ENCODE peak calls at places on chromosome 16, in eight cellular contexts. T is tibial nerve, D is endothelial cell of umbilical vein, A is A549, G is esophagus muscularis mucosa, V is transverse colon, N is upper lobe of left lung, Q is stomach. S is an unnamed sample.

GRCh38 chr16:56569971-56570370 is 5.1 kb downstream of the MT4 start:
- DNase-seq in D (no peak), Q (no peak), A (no peak), T (no peak), N (no peak), V (no peak), G (no peak), S (no peak)

GRCh38 chr16:10644092-10644491 is 50.6 kb downstream of the TEKT5 start:
- DNase-seq in D (no peak), V (no peak), G (no peak), Q (no peak), N (no peak), T (no peak), A (no peak), S (no peak)

GRCh38 chr16:188674-189073 is 8.4 kb downstream of the HBQ1 start:
- DNase-seq in T (no peak), N (no peak), D (no peak), G (no peak), V (no peak), Q (no peak), A (no peak), S (no peak)

GRCh38 chr16:8168016-8168415 is 422.3 kb downstream of the TMEM114 start:
- DNase-seq in N (no peak), V (no peak), D (no peak), A (no peak), G (no peak), Q (no peak), T (no peak), S (no peak)

GRCh38 chr16:11494433-11494832 is 92.3 kb downstream of the LITAF start:
- DNase-seq in T (no peak), D (no peak), Q (no peak), A (no peak), G (no peak), V (no peak), N (no peak), S (no peak)

GRCh38 chr16:22073350-22073749 is 19.0 kb upstream of the VWA3A start:
- DNase-seq in V (no peak), G (no peak), T (no peak), Q (no peak), N (no peak), D (no peak), A (no peak), S (no peak)

GRCh38 chr16:1823821-1824220 is 2.8 kb downstream of the HAGH start:
- DNase-seq in G (no peak), V (no peak), D (peak; percentile 58), Q (peak; percentile 55), A (peak; percentile 60), T (no peak), N (no peak), S (peak; percentile 78)

GRCh38 chr16:28180660-28181556 is 30.9 kb downstream of the XPO6 start:
- DNase-seq in Q (no peak), N (no peak), D (peak; percentile 67), A (no peak), G (no peak), V (no peak), T (no peak), S (no peak)

GRCh38 chr16:51971184-51971583 is 575.8 kb downstream of the TOX3 start:
- DNase-seq in A (peak; percentile 13), N (no peak), D (no peak), G (no peak), T (no peak), V (no peak), Q (peak; percentile 30), S (no peak)

GRCh38 chr16:10371592-10371991 is 14.3 kb upstream of the ATF7IP2 start:
- DNase-seq in T (no peak), N (no peak), V (no peak), G (no peak), Q (no peak), A (no peak), D (no peak), S (no peak)

GRCh38 chr16:67114793-67115192 is 5.1 kb downstream of the PHAF1 start:
- DNase-seq in A (no peak), D (no peak), Q (no peak), N (no peak), G (no peak), T (no peak), V (no peak), S (no peak)

GRCh38 chr16:11297492-11298142 is 16.5 kb upstream of the PRM1 start:
- DNase-seq in V (peak; percentile 84), A (no peak), T (peak; percentile 16), G (no peak), D (peak; percentile 15), N (peak; percentile 94), Q (peak; percentile 91), S (peak; percentile 70)

GRCh38 chr16:54633943-54634362 is 296.7 kb upstream of the IRX5 start:
- DNase-seq in V (no peak), T (no peak), A (peak; percentile 38), Q (peak; percentile 47), D (peak; percentile 21), G (no peak), N (peak; percentile 56), S (no peak)

GRCh38 chr16:22661161-22661647 is 150.5 kb downstream of the NPIPB5 start:
- DNase-seq in T (no peak), N (no peak), Q (no peak), D (no peak), G (no peak), V (no peak), A (no peak), S (no peak)

GRCh38 chr16:78444-79145 is 570 bp downstream of the MPG start:
- DNase-seq in Q (no peak), T (no peak), V (no peak), A (peak; percentile 43), N (no peak), G (no peak), D (peak; percentile 49), S (no peak)

GRCh38 chr16:9966569-9967157 is 215.6 kb downstream of the GRIN2A start:
- DNase-seq in N (no peak), T (no peak), G (peak; percentile 60), D (no peak), A (no peak), V (no peak), Q (no peak), S (no peak)

GRCh38 chr16:30122621-30123160 is 329 bp downstream of the MAPK3 start:
- DNase-seq in T (no peak), V (no peak), Q (no peak), A (no peak), N (no peak), D (peak; percentile 39), G (no peak), S (no peak)

GRCh38 chr16:46972429-46972970 is 974 bp downstream of the DNAJA2 start:
- DNase-seq in A (peak; percentile 56), G (no peak), T (no peak), N (no peak), D (peak; percentile 20), V (no peak), Q (no peak), S (no peak)

GRCh38 chr16:58421529-58421928 is 29.3 kb downstream of the GINS3 start:
- DNase-seq in A (no peak), T (no peak), Q (no peak), V (no peak), N (peak; percentile 65), D (no peak), G (no peak), S (peak; percentile 71)

GRCh38 chr16:13779676-13780075 is 140.3 kb upstream of the ERCC4 start:
- DNase-seq in V (no peak), G (no peak), T (no peak), Q (no peak), N (no peak), D (no peak), A (no peak), S (no peak)

GRCh38 chr16:86158688-86159360 is 259.9 kb downstream of the IRF8 start:
- DNase-seq in N (no peak), A (no peak), V (no peak), Q (no peak), T (no peak), G (no peak), D (peak; percentile 4), S (no peak)
- H3K27ac ChIP-seq in N (peak overlapping the region; percentile 43), A (no peak overlapping the region), V (peak overlapping the region; percentile 87), Q (peak overlapping the region; percentile 48), T (no peak overlapping the region), G (no peak overlapping the region), D (no peak overlapping the region), S (no peak overlapping the region)

DNA sequence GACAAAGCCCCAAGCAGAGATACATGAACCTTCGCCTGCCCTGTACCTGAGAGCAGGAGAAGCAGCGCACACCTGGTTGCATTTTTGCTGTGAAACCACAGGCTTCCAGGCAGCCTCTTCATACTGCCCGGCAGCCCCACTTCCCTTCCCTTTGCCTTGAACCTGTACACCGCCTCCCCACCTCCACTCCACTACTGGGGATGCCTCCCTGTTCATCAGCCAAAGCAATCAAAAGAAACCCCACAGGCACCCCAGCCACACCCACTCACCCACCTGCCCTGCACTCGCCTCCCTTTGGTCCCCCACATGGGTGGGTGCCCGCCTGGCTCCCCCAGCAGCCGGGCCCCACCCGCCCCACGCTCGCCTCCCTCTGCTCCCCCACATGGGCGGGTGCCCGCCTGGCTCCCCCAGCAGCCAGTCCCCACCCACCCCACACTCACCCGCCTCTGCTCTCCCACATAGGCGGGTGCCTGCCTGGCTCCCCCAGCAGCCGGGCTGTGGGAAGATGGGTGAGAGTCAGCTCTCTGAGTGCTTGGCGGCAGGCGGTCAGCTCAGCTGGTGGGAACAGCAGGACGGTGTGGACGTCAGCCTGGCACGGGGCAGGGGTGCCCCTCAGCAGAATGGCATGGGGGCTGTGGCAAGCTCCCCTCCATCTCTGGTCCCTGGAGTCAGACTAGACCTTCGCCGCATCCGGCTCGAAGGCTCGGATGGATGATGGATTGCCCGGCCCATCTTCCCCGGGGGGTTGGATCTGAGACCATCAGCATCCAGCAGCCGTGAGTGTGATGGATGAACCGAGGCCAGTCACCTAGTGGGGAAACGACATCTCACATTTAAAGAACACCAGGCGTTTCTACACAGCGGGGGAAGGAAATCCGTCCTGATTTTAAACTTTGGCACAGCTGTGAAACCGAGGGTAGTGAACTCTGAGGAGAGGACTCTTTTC is 135.6 kb downstream of the BANP start:
- DNase-seq in N (no peak), D (no peak), A (no peak), T (no peak), Q (no peak), G (no peak), V (no peak), S (peak; percentile 42)
- TF ChIP-seq POLR2A in N (no peak), D (no peak), A (no peak), T (no peak), Q (no peak), G (no peak), V (no peak), S (no peak)

DNA sequence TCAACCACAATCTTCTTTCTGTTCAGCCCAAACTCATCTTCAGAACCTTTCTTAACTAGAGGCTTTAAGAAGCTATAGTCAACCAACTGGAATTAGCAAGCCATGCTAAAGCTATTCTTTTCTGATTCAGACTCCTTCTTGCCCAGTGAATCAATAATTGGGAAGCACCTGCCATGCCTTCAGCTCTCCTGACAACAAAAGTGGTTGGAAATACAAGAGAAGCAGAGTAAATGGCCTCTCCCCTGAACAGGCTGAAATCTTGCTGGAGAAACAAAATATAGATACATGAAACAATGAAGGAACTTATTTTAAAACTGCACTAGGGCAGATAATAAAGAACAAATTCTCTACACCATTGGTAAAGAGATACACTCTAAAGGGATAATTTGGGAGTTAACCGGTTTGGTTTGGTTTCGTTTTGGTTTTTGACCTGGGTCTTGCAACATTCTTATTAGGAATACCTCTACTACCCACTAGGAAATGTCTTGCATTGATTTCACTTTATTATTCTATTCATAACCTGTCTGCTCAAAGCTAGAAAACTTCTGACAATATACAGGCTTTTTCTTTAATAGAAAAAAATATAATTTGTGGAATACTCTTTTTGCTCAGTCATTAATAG is 173.6 kb upstream of the DYNLRB2 start:
- DNase-seq in N (no peak), G (no peak), T (no peak), V (no peak), A (no peak), Q (no peak), D (no peak), S (no peak)
- H3K27ac ChIP-seq in N (no peak overlapping the region), G (no peak overlapping the region), T (no peak overlapping the region), V (no peak overlapping the region), A (no peak overlapping the region), Q (no peak overlapping the region), D (no peak overlapping the region), S (no peak overlapping the region)

GRCh38 chr16:65122974-65123845 is 1.3 kb upstream of the CDH11 start:
- DNase-seq in A (no peak), N (no peak), T (peak; percentile 44), Q (peak; percentile 26), G (no peak), D (no peak), V (peak; percentile 60), S (peak; percentile 32)
- TF ChIP-seq POLR2A in A (no peak), N (no peak), T (peak; percentile 9), Q (no peak), G (no peak), D (no peak), V (peak; percentile 59), S (no peak)

S was measured in right lobe of liver.